ENCODE peak calls at places on chromosome 1, in five cellular contexts. One of them, this sample, is unnamed.

GRCh38 chr1:37474697-37475379 is 458 bp downstream of the ZC3H12A start:
- DNase-seq in hippocampal formation: no peak
- DNase-seq in tibial artery: no peak
- DNase-seq in suprapubic skin: no peak
- DNase-seq in HEK293T: peak
- DNase-seq in this sample: peak

GRCh38 chr1:17765444-17766411 is 10.6 kb downstream of the ACTL8 start:
- DNase-seq in hippocampal formation: no peak
- DNase-seq in tibial artery: no peak
- DNase-seq in suprapubic skin: no peak
- DNase-seq in HEK293T: no peak
- DNase-seq in this sample: peak

GRCh38 chr1:47644216-47644581 is 206.4 kb downstream of the FOXD2 start:
- DNase-seq in hippocampal formation: no peak
- DNase-seq in tibial artery: no peak
- DNase-seq in suprapubic skin: no peak
- DNase-seq in HEK293T: no peak
- DNase-seq in this sample: peak

GRCh38 chr1:20380616-20381035 is 90.0 kb downstream of the VWA5B1 start:
- DNase-seq in hippocampal formation: no peak
- DNase-seq in tibial artery: no peak
- DNase-seq in suprapubic skin: no peak
- DNase-seq in HEK293T: no peak
- DNase-seq in this sample: peak

GRCh38 chr1:160954158-160955104 is at the start of gene ITLN2:
- DNase-seq in hippocampal formation: no peak
- DNase-seq in tibial artery: no peak
- DNase-seq in suprapubic skin: no peak
- DNase-seq in HEK293T: peak
- DNase-seq in this sample: peak

GRCh38 chr1:119327436-119328155 is 41.0 kb upstream of the HAO2 start:
- DNase-seq in hippocampal formation: peak
- DNase-seq in tibial artery: no peak
- DNase-seq in suprapubic skin: no peak
- DNase-seq in HEK293T: peak
- DNase-seq in this sample: peak

GRCh38 chr1:112852276-112852675 is 103.7 kb downstream of the SLC16A1 start:
- DNase-seq in hippocampal formation: no peak
- DNase-seq in tibial artery: no peak
- DNase-seq in suprapubic skin: no peak
- DNase-seq in HEK293T: no peak
- DNase-seq in this sample: no peak

GRCh38 chr1:194503209-194503608 is 1316.8 kb upstream of the B3GALT2 start:
- DNase-seq in hippocampal formation: no peak
- DNase-seq in tibial artery: no peak
- DNase-seq in suprapubic skin: no peak
- DNase-seq in HEK293T: no peak
- DNase-seq in this sample: no peak

GRCh38 chr1:28296401-28297220 is 32.2 kb upstream of the MED18 start:
- DNase-seq in hippocampal formation: no peak
- DNase-seq in tibial artery: no peak
- DNase-seq in suprapubic skin: no peak
- DNase-seq in HEK293T: peak
- DNase-seq in this sample: peak

GRCh38 chr1:217562229-217562878 is 68.5 kb downstream of the GPATCH2 start:
- DNase-seq in hippocampal formation: no peak
- DNase-seq in tibial artery: no peak
- DNase-seq in suprapubic skin: no peak
- DNase-seq in HEK293T: no peak
- DNase-seq in this sample: peak

GRCh38 chr1:156367386-156368156 is 1.4 kb upstream of the RHBG start:
- DNase-seq in hippocampal formation: no peak
- DNase-seq in tibial artery: no peak
- DNase-seq in suprapubic skin: no peak
- DNase-seq in HEK293T: no peak
- DNase-seq in this sample: no peak

This sample was measured in GM23248.